ENCODE peak calls at places on chromosome 20, in four cellular contexts. Y is mesendoderm, G is H9, O is IMR-90. R is an unnamed sample.

GRCh38 chr20:12090920-12091319 is 173.2 kb downstream of the BTBD3 start:
- DNase-seq in Y (no peak), G (no peak), O (no peak), R (no peak)

GRCh38 chr20:16206817-16207216 is 366.4 kb downstream of the KIF16B start:
- DNase-seq in Y (peak; percentile 9), G (peak; percentile 39), O (no peak), R (no peak)

GRCh38 chr20:7650481-7650880 is 289.8 kb downstream of the HAO1 start:
- DNase-seq in Y (no peak), G (no peak), O (no peak), R (no peak)

GRCh38 chr20:50561379-50562078 is 51.3 kb downstream of the PTPN1 start:
- DNase-seq in Y (peak; percentile 58), G (no peak), O (peak; percentile 99), R (no peak)

GRCh38 chr20:63132131-63132714 is 83.7 kb downstream of the YTHDF1 start:
- DNase-seq in Y (no peak), G (peak; percentile 17), O (no peak), R (no peak)

GRCh38 chr20:25987073-25987927 is 290.6 kb upstream of the ZNF337 start:
- DNase-seq in Y (peak; percentile 49), G (peak; percentile 84), O (peak; percentile 10), R (no peak)

GRCh38 chr20:23189854-23190253 is 103.7 kb upstream of the CD93 start:
- DNase-seq in Y (no peak), G (no peak), O (no peak), R (no peak)

GRCh38 chr20:7959484-7959883 is 19.2 kb upstream of the HAO1 start:
- DNase-seq in Y (no peak), G (no peak), O (no peak), R (no peak)

GRCh38 chr20:38085031-38085430 is 51.5 kb downstream of the RPRD1B start:
- DNase-seq in Y (no peak), G (no peak), O (peak; percentile 31), R (no peak)

GRCh38 chr20:1835126-1835525 is 60.1 kb upstream of the SIRPA start:
- DNase-seq in Y (no peak), G (no peak), O (no peak), R (no peak)

GRCh38 chr20:47905628-47906487 is 120.6 kb upstream of the SULF2 start:
- DNase-seq in Y (no peak), G (no peak), O (no peak), R (no peak)

DNA sequence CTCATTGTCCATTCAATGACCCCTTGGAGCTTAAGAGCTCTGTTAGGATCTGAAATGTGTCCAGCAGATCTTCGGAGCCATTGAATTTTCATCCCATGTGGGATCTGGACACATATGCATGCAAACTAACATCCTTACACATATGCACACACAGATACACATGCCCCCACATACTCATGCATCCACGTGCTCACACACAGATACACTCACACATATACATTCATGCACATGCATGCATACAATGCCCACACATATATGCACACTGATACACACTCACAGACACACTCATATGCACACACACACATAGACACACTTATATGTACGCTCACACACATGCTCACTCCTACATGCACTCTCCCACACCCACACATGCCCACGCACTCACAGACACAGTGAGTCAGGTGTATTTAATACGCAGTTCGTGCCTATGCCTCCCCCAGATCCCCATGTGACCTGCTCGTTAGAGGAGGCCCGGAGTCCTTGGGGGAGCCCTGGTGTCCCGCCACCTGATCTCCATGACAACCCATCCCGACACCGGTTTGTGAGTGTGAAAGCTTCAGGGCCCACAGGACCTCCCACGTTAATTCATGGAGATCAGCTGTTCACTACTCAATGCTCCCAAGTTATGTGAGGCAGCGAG is 121.9 kb upstream of the SULF2 start:
- DNase-seq in Y (no peak), G (no peak), O (no peak), R (no peak)
- H3K56ac ChIP-seq in Y (no peak overlapping the region), G (no peak overlapping the region), O (no peak overlapping the region), R (no peak overlapping the region)

GRCh38 chr20:21394120-21394519 is 3.2 kb downstream of the NKX2-4 start:
- DNase-seq in Y (no peak), G (no peak), O (no peak), R (no peak)
- H3K56ac ChIP-seq in Y (no peak overlapping the region), G (no peak overlapping the region), O (no peak overlapping the region), R (no peak overlapping the region)

DNA sequence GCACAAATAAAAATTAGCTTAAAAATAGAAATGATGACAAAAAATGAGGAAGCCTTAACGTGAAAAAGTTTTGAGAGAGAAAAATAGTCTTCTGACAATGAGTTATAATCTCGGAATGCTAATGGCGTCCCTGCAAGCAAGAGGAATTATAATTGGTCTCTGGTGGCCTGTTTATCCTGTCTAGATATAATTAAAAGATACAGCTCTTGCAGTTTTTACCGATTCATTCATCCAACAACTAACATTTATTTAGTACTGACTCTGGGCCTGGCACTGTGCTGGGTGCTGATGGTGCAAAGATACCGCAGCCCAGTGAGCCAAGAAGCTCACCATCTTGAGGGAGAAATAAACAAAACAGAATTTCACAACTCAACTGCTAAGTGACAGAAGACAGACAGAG is 31.6 kb upstream of the ANKRD60 start:
- DNase-seq in Y (no peak), G (no peak), O (no peak), R (no peak)
- H3K56ac ChIP-seq in Y (no peak overlapping the region), G (no peak overlapping the region), O (no peak overlapping the region), R (no peak overlapping the region)

DNA sequence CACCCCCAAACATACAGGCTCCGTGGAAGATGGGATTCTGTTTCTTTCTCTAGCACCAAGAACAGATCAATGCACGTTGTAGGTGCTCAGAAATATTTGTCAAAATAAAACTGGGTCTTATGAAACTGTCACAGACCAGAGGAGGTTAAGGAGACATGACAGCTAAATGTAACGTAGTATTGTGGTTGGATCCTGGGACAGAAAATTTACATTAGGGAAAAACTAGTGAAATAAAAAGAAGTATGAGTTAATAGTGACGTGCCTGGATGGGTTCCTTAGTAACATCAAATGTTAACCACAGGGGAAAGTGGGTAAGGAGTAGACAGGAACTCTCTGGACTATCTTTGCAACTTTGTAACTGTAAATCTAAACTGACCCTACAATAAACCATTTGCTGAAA is 31.5 kb downstream of the NOL4L start:
- DNase-seq in Y (no peak), G (no peak), O (no peak), R (no peak)
- H3K56ac ChIP-seq in Y (no peak overlapping the region), G (no peak overlapping the region), O (no peak overlapping the region), R (no peak overlapping the region)

GRCh38 chr20:39210331-39211074 is 248.4 kb downstream of the DHX35 start:
- DNase-seq in Y (no peak), G (no peak), O (no peak), R (no peak)

GRCh38 chr20:39214778-39215177 is 252.6 kb downstream of the DHX35 start:
- DNase-seq in Y (peak; percentile 36), G (peak; percentile 50), O (no peak), R (no peak)

GRCh38 chr20:39216195-39216594 is 254.1 kb downstream of the DHX35 start:
- DNase-seq in Y (no peak), G (no peak), O (no peak), R (no peak)

DNA sequence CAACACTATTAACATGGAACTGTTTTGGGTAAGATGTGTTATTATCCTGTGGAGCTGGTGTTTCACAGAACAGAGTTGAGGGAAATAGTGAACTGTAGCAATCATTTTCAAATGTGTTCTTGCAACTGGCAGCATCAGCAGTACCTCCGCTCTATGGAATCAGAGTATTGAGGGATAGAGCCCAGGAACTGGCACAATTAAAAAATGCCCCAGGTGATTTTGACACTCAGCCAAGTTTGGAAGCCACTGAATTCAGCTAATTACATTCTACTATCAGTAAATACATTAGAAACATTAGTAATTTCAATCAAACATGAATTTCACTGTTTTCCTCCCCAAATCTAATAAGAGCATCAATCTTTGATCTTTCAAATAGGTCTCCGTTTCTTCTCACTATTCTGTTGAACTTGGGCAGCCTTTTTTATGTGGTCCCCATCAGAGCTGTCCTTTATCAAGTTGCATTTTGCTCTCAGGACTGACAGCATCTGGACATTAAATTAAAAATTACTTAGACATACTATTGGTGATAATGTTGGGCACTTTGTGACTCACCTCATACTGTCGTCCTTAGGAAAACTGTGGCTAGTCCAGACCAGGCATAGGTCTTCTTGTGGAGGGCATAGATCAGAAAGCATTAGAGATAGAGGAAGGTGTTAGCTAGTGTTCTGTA is 251.5 kb downstream of the DHX35 start:
- DNase-seq in Y (no peak), G (no peak), O (no peak), R (no peak)
- H3K56ac ChIP-seq in Y (no peak overlapping the region), G (no peak overlapping the region), O (no peak overlapping the region), R (no peak overlapping the region)

DNA sequence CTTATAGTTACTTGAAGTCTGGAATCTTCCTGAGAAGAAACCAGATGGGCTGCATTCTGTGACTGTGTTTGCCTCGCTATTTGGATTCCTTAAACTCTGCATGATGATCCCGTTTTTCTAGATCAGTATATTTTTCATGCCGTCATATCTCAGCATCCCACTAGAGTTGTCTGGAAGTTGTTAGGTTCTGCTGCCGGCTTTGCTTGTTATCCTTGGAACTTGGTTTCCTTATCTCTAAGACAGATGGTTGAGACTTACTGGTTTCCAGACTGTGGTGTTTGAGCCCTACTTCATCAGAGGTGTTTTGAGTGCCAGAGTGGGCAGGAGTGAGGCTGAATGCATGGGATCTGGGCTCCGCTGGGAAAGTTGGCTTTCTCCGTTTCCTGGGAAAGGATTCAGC is 50.3 kb downstream of the CDS2 start:
- DNase-seq in Y (peak; percentile 50), G (no peak), O (no peak), R (no peak)
- H3K56ac ChIP-seq in Y (no peak overlapping the region), G (no peak overlapping the region), O (no peak overlapping the region), R (no peak overlapping the region)

GRCh38 chr20:326645-327031 is 1.3 kb downstream of the SOX12 start:
- DNase-seq in Y (peak; percentile 63), G (no peak), O (no peak), R (no peak)
- H3K56ac ChIP-seq in Y (peak overlapping the region; percentile 98), G (no peak overlapping the region), O (no peak overlapping the region), R (peak overlapping the region; percentile 67)

GRCh38 chr20:24582373-24583168 is 113.1 kb downstream of the SYNDIG1 start:
- DNase-seq in Y (no peak), G (no peak), O (no peak), R (peak; percentile 23)

GRCh38 chr20:24580006-24580405 is 110.6 kb downstream of the SYNDIG1 start:
- DNase-seq in Y (no peak), G (no peak), O (no peak), R (no peak)

GRCh38 chr20:24583169-24583792 is 113.9 kb downstream of the SYNDIG1 start:
- DNase-seq in Y (no peak), G (no peak), O (no peak), R (no peak)

GRCh38 chr20:24580855-24581254 is 111.4 kb downstream of the SYNDIG1 start:
- DNase-seq in Y (no peak), G (no peak), O (no peak), R (no peak)

DNA sequence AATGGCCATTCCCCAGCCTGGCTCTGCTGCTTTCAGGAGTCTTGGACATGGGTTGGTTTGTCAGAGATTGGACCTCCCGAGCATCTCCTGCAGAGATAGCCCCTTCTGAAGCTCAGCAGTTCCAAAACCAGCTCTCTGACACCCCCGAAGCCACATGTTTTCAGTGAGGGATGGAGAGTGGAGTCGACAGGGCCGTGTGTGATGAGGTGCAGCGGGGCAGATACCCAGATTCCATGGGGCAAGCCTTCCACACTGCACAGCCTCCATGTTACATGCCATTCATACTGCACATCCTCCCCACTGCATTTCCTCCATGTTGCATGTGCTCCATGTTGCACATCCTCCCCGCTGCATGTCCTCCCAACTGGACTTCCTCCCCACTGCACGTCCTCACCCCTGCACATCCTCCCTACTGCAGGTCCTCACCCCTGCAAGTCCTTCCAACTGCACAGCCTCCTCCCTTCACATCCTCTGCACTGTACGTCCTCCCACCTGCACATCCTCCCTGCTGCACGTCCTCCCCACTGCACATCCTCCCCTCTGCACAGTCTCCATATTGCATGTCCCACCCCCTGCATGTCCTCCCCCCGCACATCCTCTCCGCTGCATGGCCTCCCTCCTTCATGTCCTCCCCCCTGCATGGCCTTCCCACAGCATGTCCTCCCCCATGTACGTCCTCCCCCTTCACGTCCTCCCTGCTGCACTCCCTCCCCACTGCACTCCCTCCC is 112.2 kb downstream of the SYNDIG1 start:
- DNase-seq in Y (no peak), G (no peak), O (no peak), R (no peak)
- H3K56ac ChIP-seq in Y (no peak overlapping the region), G (no peak overlapping the region), O (no peak overlapping the region), R (no peak overlapping the region)

GRCh38 chr20:52971498-52972189 is 514 bp upstream of the TSHZ2 start:
- DNase-seq in Y (no peak), G (no peak), O (no peak), R (no peak)
- H3K56ac ChIP-seq in Y (peak overlapping the region; percentile 89), G (no peak overlapping the region), O (no peak overlapping the region), R (no peak overlapping the region)